ENCODE peak calls at places on chromosomes 2 and 18, in eight cellular contexts. Y is dorsolateral prefrontal cortex, W is Right ventricle myocardium inferior, U is ELF-1, Z is mesendoderm, H is OCI-LY7, F is skeletal muscle cell, R is GM19239. V is an unnamed sample.

GRCh38 chr18:23155537-23155936 is 20.3 kb downstream of the CABLES1 start:
- DNase-seq in Y (no peak), W (no peak), U (no peak), Z (no peak), H (no peak), F (no peak), R (no peak), V (no peak)

GRCh38 chr2:211436182-211436581 is 879.8 kb downstream of the CPS1 start:
- DNase-seq in Y (no peak), W (no peak), U (no peak), Z (no peak), H (no peak), F (no peak), R (no peak), V (no peak)

GRCh38 chr2:15822151-15823044 is 118.0 kb upstream of the MYCN start:
- DNase-seq in Y (no peak), W (no peak), U (no peak), Z (no peak), H (no peak), F (no peak), R (no peak), V (no peak)

GRCh38 chr2:37982147-37982582 is 57.1 kb downstream of the RMDN2 start:
- DNase-seq in Y (peak), W (no peak), U (peak), Z (peak), H (peak), F (no peak), R (no peak), V (peak)

GRCh38 chr2:42141687-42142475 is 27.3 kb upstream of the EML4 start:
- DNase-seq in Y (no peak), W (no peak), U (peak), Z (peak), H (peak), F (peak), R (no peak), V (peak)

GRCh38 chr2:217890445-217890844 is 112.3 kb downstream of the TNS1 start:
- DNase-seq in Y (no peak), W (peak), U (no peak), Z (peak), H (no peak), F (peak), R (no peak), V (no peak)

GRCh38 chr18:65606551-65607130 is 144.2 kb upstream of the CDH7 start:
- DNase-seq in Y (no peak), W (no peak), U (no peak), Z (no peak), H (no peak), F (no peak), R (no peak), V (no peak)

GRCh38 chr2:73111300-73112025 is 1.3 kb downstream of the RAB11FIP5 start:
- DNase-seq in Y (no peak), W (no peak), U (peak), Z (peak), H (no peak), F (no peak), R (no peak), V (peak)

GRCh38 chr2:128550389-128550788 is 231.7 kb upstream of the HS6ST1 start:
- DNase-seq in Y (no peak), W (no peak), U (no peak), Z (no peak), H (no peak), F (no peak), R (no peak), V (no peak)

GRCh38 chr2:189499137-189499536 is 57.9 kb downstream of the WDR75 start:
- DNase-seq in Y (no peak), W (no peak), U (no peak), Z (no peak), H (no peak), F (no peak), R (no peak), V (no peak)

GRCh38 chr2:172084484-172084733 is 898 bp upstream of the DLX1 start:
- DNase-seq in Y (no peak), W (no peak), U (no peak), Z (peak), H (no peak), F (no peak), R (no peak), V (no peak)

GRCh38 chr2:80058562-80058961 is 246.0 kb downstream of the LRRTM1 start:
- DNase-seq in Y (no peak), W (no peak), U (peak), Z (peak), H (no peak), F (no peak), R (no peak), V (peak)

GRCh38 chr2:55500025-55500424 is 19.5 kb upstream of the CFAP36 start:
- DNase-seq in Y (no peak), W (no peak), U (no peak), Z (no peak), H (no peak), F (peak), R (no peak), V (no peak)

GRCh38 chr18:75210274-75211001 is at the start of gene TSHZ1:
- DNase-seq in Y (no peak), W (no peak), U (peak), Z (peak), H (peak), F (peak), R (peak), V (peak)

GRCh38 chr2:48362515-48362914 is 167.4 kb upstream of the STON1 start:
- DNase-seq in Y (no peak), W (no peak), U (no peak), Z (peak), H (no peak), F (no peak), R (no peak), V (no peak)

GRCh38 chr2:169895294-169895985 is 68.2 kb downstream of the UBR3 start:
- DNase-seq in Y (no peak), W (no peak), U (no peak), Z (peak), H (no peak), F (no peak), R (no peak), V (no peak)

GRCh38 chr2:43611987-43612894 is 16.4 kb upstream of the THADA start:
- DNase-seq in Y (peak), W (no peak), U (peak), Z (peak), H (peak), F (no peak), R (no peak), V (peak)

GRCh38 chr2:239299218-239299939 is 101.4 kb downstream of the HDAC4 start:
- DNase-seq in Y (peak), W (no peak), U (no peak), Z (no peak), H (no peak), F (no peak), R (no peak), V (no peak)

GRCh38 chr18:11500153-11501122 is 109.0 kb upstream of the SLC35G4 start:
- DNase-seq in Y (no peak), W (no peak), U (peak), Z (peak), H (peak), F (peak), R (no peak), V (no peak)

GRCh38 chr18:56952026-56952425 is 194.9 kb upstream of the BOD1L2 start:
- DNase-seq in Y (no peak), W (no peak), U (peak), Z (peak), H (no peak), F (no peak), R (no peak), V (no peak)

GRCh38 chr2:105102963-105103421 is 65.1 kb downstream of the MRPS9 start:
- DNase-seq in Y (no peak), W (no peak), U (peak), Z (peak), H (no peak), F (peak), R (no peak), V (peak)

GRCh38 chr2:73359915-73360697 is 25.5 kb upstream of the ALMS1 start:
- DNase-seq in Y (no peak), W (no peak), U (no peak), Z (no peak), H (no peak), F (no peak), R (no peak), V (peak)

GRCh38 chr2:41828052-41828643 is 219.7 kb upstream of the PKDCC start:
- DNase-seq in Y (no peak), W (no peak), U (no peak), Z (no peak), H (no peak), F (no peak), R (no peak), V (no peak)

GRCh38 chr18:32373995-32374394 is 96.7 kb downstream of the GAREM1 start:
- DNase-seq in Y (no peak), W (no peak), U (no peak), Z (no peak), H (no peak), F (peak), R (no peak), V (no peak)

GRCh38 chr2:44348385-44348784 is 12.9 kb downstream of the PREPL start:
- DNase-seq in Y (no peak), W (no peak), U (no peak), Z (no peak), H (no peak), F (no peak), R (no peak), V (no peak)

GRCh38 chr2:102449370-102449974 is 23.6 kb upstream of the SLC9A4 start:
- DNase-seq in Y (peak), W (no peak), U (peak), Z (peak), H (peak), F (no peak), R (no peak), V (peak)

GRCh38 chr2:219997341-219997851 is 370.0 kb downstream of the SLC4A3 start:
- DNase-seq in Y (peak), W (no peak), U (peak), Z (peak), H (peak), F (no peak), R (no peak), V (peak)

GRCh38 chr2:174931724-174932123 is 73.5 kb downstream of the CHN1 start:
- DNase-seq in Y (no peak), W (no peak), U (no peak), Z (peak), H (no peak), F (peak), R (no peak), V (peak)

V was measured in GM23338.